ENCODE peak calls at places on chromosome 4, in eight cellular contexts. Y is upper lobe of left lung, K is H1, L is tibial nerve, R is GM12878, Q is transverse colon, C is K562, W is suprapubic skin. E is an unnamed sample.

GRCh38 chr4:38857354-38858096 is 908 bp upstream of the TLR6 start:
- DNase-seq in R (peak; percentile 82), K (no peak), L (no peak), Y (peak; percentile 63), C (peak; percentile 50), Q (peak; percentile 45), W (peak; percentile 76), E (no peak)

GRCh38 chr4:73726000-73726399 is 14.4 kb upstream of the CXCL8 start:
- DNase-seq in C (no peak), Q (no peak), W (no peak), L (no peak), R (no peak), K (no peak), Y (no peak), E (no peak)

GRCh38 chr4:28518781-28519180 is 1658.1 kb downstream of the STIM2 start:
- DNase-seq in W (no peak), Q (no peak), Y (no peak), K (no peak), R (no peak), L (no peak), C (no peak), E (no peak)

GRCh38 chr4:152605641-152606304 is 69.9 kb upstream of the FBXW7 start:
- DNase-seq in C (no peak), L (no peak), K (no peak), Y (no peak), W (no peak), R (no peak), Q (no peak), E (no peak)

GRCh38 chr4:102120846-102121245 is 224.4 kb downstream of the SLC39A8 start:
- DNase-seq in Y (no peak), K (no peak), C (no peak), L (no peak), R (no peak), W (no peak), Q (no peak), E (no peak)

GRCh38 chr4:22458112-22458511 is 57.8 kb downstream of the ADGRA3 start:
- DNase-seq in L (no peak), R (no peak), W (no peak), C (no peak), Y (no peak), Q (no peak), K (no peak), E (no peak)

GRCh38 chr4:174631901-174632758 is 109.8 kb upstream of the HPGD start:
- DNase-seq in Q (no peak), R (no peak), W (no peak), C (peak; percentile 39), Y (no peak), L (no peak), K (no peak), E (no peak)

GRCh38 chr4:77232653-77233052 is 75.6 kb downstream of the CCNG2 start:
- DNase-seq in L (no peak), Y (no peak), C (no peak), K (no peak), Q (no peak), R (no peak), W (no peak), E (no peak)

GRCh38 chr4:13933163-13933562 is 305.6 kb upstream of the BOD1L1 start:
- DNase-seq in Y (no peak), K (no peak), R (no peak), Q (no peak), W (no peak), C (no peak), L (no peak), E (no peak)

GRCh38 chr4:174422893-174423256 is 99.4 kb downstream of the HPGD start:
- DNase-seq in C (no peak), R (no peak), Q (no peak), W (no peak), K (no peak), Y (no peak), L (no peak), E (no peak)

GRCh38 chr4:57139783-57140182 is 29.6 kb upstream of the IGFBP7 start:
- DNase-seq in L (no peak), Y (no peak), K (no peak), R (no peak), W (no peak), Q (no peak), C (no peak), E (no peak)

GRCh38 chr4:119861731-119862130 is 204.9 kb downstream of the MAD2L1 start:
- DNase-seq in Y (no peak), C (no peak), L (no peak), K (no peak), W (no peak), R (no peak), Q (no peak), E (no peak)

GRCh38 chr4:186105721-186106335 is 1.3 kb downstream of the FAM149A start:
- DNase-seq in C (no peak), W (no peak), K (no peak), R (no peak), Y (peak; percentile 31), Q (peak; percentile 23), L (no peak), E (no peak)

GRCh38 chr4:122798101-122798500 is 28.5 kb upstream of the FGF2 start:
- DNase-seq in L (no peak), W (no peak), Y (no peak), R (no peak), C (peak; percentile 76), Q (no peak), K (no peak), E (no peak)

GRCh38 chr4:1964443-1964842 is 44.3 kb downstream of the NELFA start:
- DNase-seq in R (no peak), Q (no peak), W (no peak), K (no peak), L (no peak), Y (no peak), C (peak; percentile 54), E (no peak)
- TF ChIP-seq EP300 in R (no peak), Q (no peak), W (no peak), K (no peak), L (no peak), Y (no peak), C (peak; percentile 9), E (no peak)

DNA sequence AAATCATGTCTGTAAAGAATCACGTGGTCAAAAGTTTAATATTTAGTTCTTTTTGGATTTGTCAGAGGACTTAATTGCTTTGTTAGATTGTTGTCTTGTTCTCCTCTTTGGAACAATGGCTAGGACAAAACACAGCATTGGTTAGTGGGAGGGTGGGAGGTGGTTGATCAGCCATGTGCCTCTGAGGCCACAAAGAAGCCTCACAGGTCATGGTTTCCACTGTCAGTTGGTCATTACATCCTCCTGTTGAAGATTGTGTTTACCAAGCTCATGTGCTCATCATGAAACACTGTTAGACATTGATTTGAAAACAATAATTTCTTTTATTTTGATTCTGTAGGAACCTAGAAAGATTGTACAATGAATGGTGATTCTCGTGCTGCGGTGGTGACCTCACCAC is 31.9 kb downstream of the ADD1 start:
- DNase-seq in K (no peak), Q (no peak), C (no peak), R (no peak), Y (no peak), W (no peak), L (no peak), E (no peak)
- H3K36me3 ChIP-seq in K (peaks cover 12% of the 10 kb centered on the region), Q (peaks cover 16% of the 10 kb centered on the region), C (peaks cover 33% of the 10 kb centered on the region), R (peaks cover 8% of the 10 kb centered on the region), Y (peaks cover 37% of the 10 kb centered on the region), W (peaks cover 28% of the 10 kb centered on the region), L (no peaks in the 10 kb centered on the region), E (peaks cover 48% of the 10 kb centered on the region)

GRCh38 chr4:147683717-147684700 is at the start of gene PRMT9:
- DNase-seq in Q (peak; percentile 94), R (peak; percentile 74), L (peak; percentile 79), W (peak; percentile 92), K (peak; percentile 49), Y (peak; percentile 91), C (peak; percentile 94), E (peak; percentile 92)

GRCh38 chr4:147678121-147678520 is 5.8 kb downstream of the PRMT9 start:
- DNase-seq in C (no peak), L (no peak), R (no peak), K (no peak), Q (no peak), Y (no peak), W (no peak), E (no peak)

GRCh38 chr4:147682755-147683154 is 1.2 kb downstream of the PRMT9 start:
- DNase-seq in R (no peak), Q (no peak), K (no peak), W (no peak), C (no peak), Y (no peak), L (no peak), E (no peak)

GRCh38 chr4:147678796-147679549 is 5.0 kb downstream of the PRMT9 start:
- DNase-seq in C (no peak), W (no peak), Q (no peak), K (no peak), L (no peak), Y (no peak), R (no peak), E (no peak)

DNA sequence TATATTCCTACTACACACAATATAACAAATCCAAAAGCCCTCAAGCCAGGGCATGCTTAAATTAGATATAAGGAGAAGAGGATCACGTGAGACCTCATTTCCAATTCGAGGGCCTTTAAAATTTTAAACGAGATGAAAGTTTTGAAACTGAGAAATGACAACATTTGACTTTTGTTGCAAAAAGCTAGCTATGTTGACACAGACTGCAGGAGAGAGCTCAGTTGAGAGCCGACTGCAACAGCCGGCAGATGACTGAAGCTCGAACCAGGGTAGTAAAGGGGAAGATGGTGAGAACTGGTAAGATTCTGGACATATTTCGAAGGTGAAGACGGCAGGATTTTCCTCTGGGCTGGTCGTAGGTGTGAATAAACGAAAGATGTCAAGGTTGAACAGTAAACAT is 791 bp downstream of the PRMT9 start:
- DNase-seq in W (no peak), C (peak; percentile 21), Q (peak; percentile 24), L (no peak), Y (peak; percentile 33), R (no peak), K (no peak), E (no peak)
- TF ChIP-seq POLR2A in W (no peak), C (no peak), Q (no peak), L (peak; percentile 12), Y (peak; percentile 17), R (no peak), K (no peak), E (no peak)

DNA sequence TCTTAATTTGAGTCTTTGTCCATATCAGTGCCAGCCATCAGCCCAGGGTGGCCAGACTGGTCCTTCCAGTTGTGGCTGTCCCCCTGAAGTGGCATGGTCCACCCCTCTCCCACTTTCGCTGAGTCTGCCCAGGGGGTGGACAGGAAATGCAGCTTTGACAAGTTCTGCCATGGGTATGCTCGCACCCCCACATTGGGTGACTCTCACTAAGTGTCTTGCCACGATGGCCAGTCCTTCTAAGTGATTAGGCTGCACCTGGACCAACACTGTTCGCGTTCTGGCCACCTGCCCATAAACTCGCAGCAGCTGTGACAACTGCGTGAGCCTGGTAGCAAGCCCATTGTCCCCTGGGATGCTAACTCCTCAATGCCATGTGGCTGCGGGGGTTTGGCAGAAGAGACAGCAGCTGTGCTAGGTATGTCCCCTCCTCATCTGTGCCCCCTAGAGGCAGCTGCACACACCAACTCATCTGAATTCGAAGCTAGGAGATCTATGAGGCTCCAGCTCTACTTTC is 10.0 kb upstream of the LNX1 start:
- DNase-seq in Q (peak; percentile 29), R (no peak), W (no peak), L (peak; percentile 35), C (peak; percentile 33), Y (peak; percentile 23), K (peak; percentile 33), E (no peak)
- TF ChIP-seq EP300 in Q (no peak), R (no peak), W (no peak), L (no peak), C (no peak), Y (no peak), K (no peak), E (no peak)